ENCODE peak calls at places on chromosomes 16 and 17, in five cellular contexts. One of them, this sample, is unnamed.

GRCh38 chr17:58083491-58084316 is 485 bp downstream of the DYNLL2 start:
- DNase-seq in IMR-90: peak
- DNase-seq in heart left ventricle: peak
- DNase-seq in choroid plexus epithelial cell: peak
- DNase-seq in AG09309: no peak
- DNase-seq in this sample: peak

GRCh38 chr16:17259751-17260270 is 210.9 kb downstream of the XYLT1 start:
- DNase-seq in heart left ventricle: no peak
- DNase-seq in choroid plexus epithelial cell: no peak
- DNase-seq in AG09309: no peak
- DNase-seq in IMR-90: peak
- DNase-seq in this sample: peak

GRCh38 chr17:45841098-45841497 is 3.6 kb upstream of the SPPL2C start:
- DNase-seq in AG09309: no peak
- DNase-seq in heart left ventricle: no peak
- DNase-seq in IMR-90: no peak
- DNase-seq in choroid plexus epithelial cell: no peak
- DNase-seq in this sample: no peak

GRCh38 chr16:17606460-17606859 is 135.7 kb upstream of the XYLT1 start:
- DNase-seq in choroid plexus epithelial cell: no peak
- DNase-seq in AG09309: no peak
- DNase-seq in IMR-90: no peak
- DNase-seq in heart left ventricle: no peak
- DNase-seq in this sample: no peak

GRCh38 chr16:4303973-4304372 is 11.9 kb upstream of the GLIS2 start:
- DNase-seq in choroid plexus epithelial cell: no peak
- DNase-seq in heart left ventricle: no peak
- DNase-seq in IMR-90: no peak
- DNase-seq in AG09309: no peak
- DNase-seq in this sample: no peak

GRCh38 chr17:34979650-34980352 is 511 bp upstream of the LIG3 start:
- DNase-seq in AG09309: no peak
- DNase-seq in IMR-90: peak
- DNase-seq in choroid plexus epithelial cell: peak
- DNase-seq in heart left ventricle: no peak
- DNase-seq in this sample: peak

GRCh38 chr16:89478576-89479221 is 11.7 kb downstream of the ANKRD11 start:
- DNase-seq in heart left ventricle: no peak
- DNase-seq in AG09309: no peak
- DNase-seq in choroid plexus epithelial cell: no peak
- DNase-seq in IMR-90: peak
- DNase-seq in this sample: peak

GRCh38 chr16:65524997-65525396 is 403.1 kb upstream of the CDH11 start:
- DNase-seq in choroid plexus epithelial cell: peak
- DNase-seq in heart left ventricle: peak
- DNase-seq in IMR-90: peak
- DNase-seq in AG09309: no peak
- DNase-seq in this sample: peak

GRCh38 chr16:16148755-16149154 is 74.5 kb downstream of the ABCC6 start:
- DNase-seq in choroid plexus epithelial cell: no peak
- DNase-seq in AG09309: no peak
- DNase-seq in IMR-90: no peak
- DNase-seq in heart left ventricle: no peak
- DNase-seq in this sample: no peak

GRCh38 chr17:19867654-19868395 is at the start of gene ULK2:
- DNase-seq in AG09309: peak
- DNase-seq in heart left ventricle: peak
- DNase-seq in IMR-90: peak
- DNase-seq in choroid plexus epithelial cell: peak
- DNase-seq in this sample: peak

GRCh38 chr16:14264560-14264959 is 193.4 kb downstream of the MRTFB start:
- DNase-seq in AG09309: no peak
- DNase-seq in heart left ventricle: no peak
- DNase-seq in IMR-90: no peak
- DNase-seq in choroid plexus epithelial cell: no peak
- DNase-seq in this sample: no peak

GRCh38 chr16:759110-759910 is 1.2 kb upstream of the MSLN start:
- DNase-seq in AG09309: no peak
- DNase-seq in heart left ventricle: no peak
- DNase-seq in IMR-90: no peak
- DNase-seq in choroid plexus epithelial cell: no peak
- DNase-seq in this sample: no peak

GRCh38 chr17:58166682-58167081 is at the start of gene OR4D2:
- DNase-seq in IMR-90: no peak
- DNase-seq in choroid plexus epithelial cell: no peak
- DNase-seq in AG09309: no peak
- DNase-seq in heart left ventricle: no peak
- DNase-seq in this sample: no peak

GRCh38 chr17:67280279-67280678 is 35.3 kb upstream of the HELZ start:
- DNase-seq in AG09309: no peak
- DNase-seq in choroid plexus epithelial cell: peak
- DNase-seq in IMR-90: peak
- DNase-seq in heart left ventricle: peak
- DNase-seq in this sample: peak

GRCh38 chr17:67365762-67366192 is 600 bp downstream of the PSMD12 start:
- DNase-seq in AG09309: no peak
- DNase-seq in choroid plexus epithelial cell: peak
- DNase-seq in heart left ventricle: no peak
- DNase-seq in IMR-90: peak
- DNase-seq in this sample: peak

GRCh38 chr17:49987681-49988441 is 7.2 kb downstream of the DLX3 start:
- DNase-seq in IMR-90: no peak
- DNase-seq in choroid plexus epithelial cell: no peak
- DNase-seq in heart left ventricle: no peak
- DNase-seq in AG09309: peak
- DNase-seq in this sample: no peak

GRCh38 chr17:66702106-66702936 is 132.6 kb upstream of the CACNG5 start:
- DNase-seq in AG09309: no peak
- DNase-seq in IMR-90: peak
- DNase-seq in choroid plexus epithelial cell: peak
- DNase-seq in heart left ventricle: no peak
- DNase-seq in this sample: no peak

GRCh38 chr17:7038025-7038862 is 2.4 kb downstream of the SLC16A13 start:
- DNase-seq in AG09309: no peak
- DNase-seq in IMR-90: no peak
- DNase-seq in choroid plexus epithelial cell: no peak
- DNase-seq in heart left ventricle: no peak
- DNase-seq in this sample: no peak

GRCh38 chr17:79630120-79630519 is 19.3 kb upstream of the RBFOX3 start:
- DNase-seq in heart left ventricle: no peak
- DNase-seq in IMR-90: no peak
- DNase-seq in choroid plexus epithelial cell: no peak
- DNase-seq in AG09309: no peak
- DNase-seq in this sample: no peak

GRCh38 chr17:10172241-10172741 is 26.1 kb downstream of the GAS7 start:
- DNase-seq in IMR-90: peak
- DNase-seq in choroid plexus epithelial cell: peak
- DNase-seq in heart left ventricle: no peak
- DNase-seq in AG09309: no peak
- DNase-seq in this sample: peak

GRCh38 chr17:50768348-50768761 is 1.0 kb upstream of the ANKRD40CL start:
- DNase-seq in IMR-90: no peak
- DNase-seq in heart left ventricle: no peak
- DNase-seq in AG09309: no peak
- DNase-seq in choroid plexus epithelial cell: no peak
- DNase-seq in this sample: no peak

GRCh38 chr17:48756816-48757215 is 28.3 kb upstream of the HOXB13 start:
- DNase-seq in AG09309: no peak
- DNase-seq in IMR-90: no peak
- DNase-seq in choroid plexus epithelial cell: no peak
- DNase-seq in heart left ventricle: no peak
- DNase-seq in this sample: no peak

GRCh38 chr16:64305663-64306062 is 816.2 kb downstream of the CDH11 start:
- DNase-seq in choroid plexus epithelial cell: no peak
- DNase-seq in IMR-90: no peak
- DNase-seq in AG09309: no peak
- DNase-seq in heart left ventricle: no peak
- DNase-seq in this sample: no peak

GRCh38 chr17:36888236-36888957 is 48.9 kb upstream of the LHX1 start:
- DNase-seq in AG09309: no peak
- DNase-seq in IMR-90: no peak
- DNase-seq in choroid plexus epithelial cell: no peak
- DNase-seq in heart left ventricle: no peak
- DNase-seq in this sample: no peak

GRCh38 chr17:19958023-19958422 is 19.6 kb downstream of the AKAP10 start:
- DNase-seq in heart left ventricle: no peak
- DNase-seq in AG09309: peak
- DNase-seq in choroid plexus epithelial cell: peak
- DNase-seq in IMR-90: peak
- DNase-seq in this sample: peak

GRCh38 chr16:75228143-75228976 is 9.6 kb downstream of the CTRB1 start:
- DNase-seq in IMR-90: no peak
- DNase-seq in AG09309: no peak
- DNase-seq in heart left ventricle: no peak
- DNase-seq in choroid plexus epithelial cell: no peak
- DNase-seq in this sample: no peak

GRCh38 chr17:80491478-80492342 is 15.3 kb upstream of the NPTX1 start:
- DNase-seq in IMR-90: no peak
- DNase-seq in choroid plexus epithelial cell: no peak
- DNase-seq in AG09309: no peak
- DNase-seq in heart left ventricle: no peak
- DNase-seq in this sample: no peak

GRCh38 chr16:67857547-67858233 is 10.2 kb upstream of the CENPT start:
- DNase-seq in heart left ventricle: peak
- DNase-seq in IMR-90: peak
- DNase-seq in choroid plexus epithelial cell: peak
- DNase-seq in AG09309: peak
- DNase-seq in this sample: peak

GRCh38 chr17:7711356-7711755 is 6.2 kb upstream of the DNAH2 start:
- DNase-seq in AG09309: no peak
- DNase-seq in choroid plexus epithelial cell: no peak
- DNase-seq in IMR-90: no peak
- DNase-seq in heart left ventricle: no peak
- DNase-seq in this sample: no peak

GRCh38 chr16:66262253-66263167 is 104.0 kb upstream of the CDH5 start:
- DNase-seq in IMR-90: peak
- DNase-seq in choroid plexus epithelial cell: peak
- DNase-seq in heart left ventricle: no peak
- DNase-seq in AG09309: no peak
- DNase-seq in this sample: peak

GRCh38 chr17:47719411-47720152 is 13.5 kb upstream of the TBX21 start:
- DNase-seq in choroid plexus epithelial cell: peak
- DNase-seq in AG09309: peak
- DNase-seq in heart left ventricle: no peak
- DNase-seq in IMR-90: peak
- DNase-seq in this sample: peak

GRCh38 chr17:47721725-47722124 is 11.3 kb upstream of the TBX21 start:
- DNase-seq in heart left ventricle: no peak
- DNase-seq in IMR-90: no peak
- DNase-seq in choroid plexus epithelial cell: no peak
- DNase-seq in AG09309: no peak
- DNase-seq in this sample: no peak

GRCh38 chr17:47720196-47720595 is 12.8 kb upstream of the TBX21 start:
- DNase-seq in IMR-90: no peak
- DNase-seq in heart left ventricle: no peak
- DNase-seq in AG09309: no peak
- DNase-seq in choroid plexus epithelial cell: no peak
- DNase-seq in this sample: no peak

GRCh38 chr17:47718634-47719405 is 14.2 kb upstream of the TBX21 start:
- DNase-seq in heart left ventricle: no peak
- DNase-seq in AG09309: no peak
- DNase-seq in IMR-90: no peak
- DNase-seq in choroid plexus epithelial cell: no peak
- DNase-seq in this sample: no peak

GRCh38 chr17:47720754-47721533 is 12.1 kb upstream of the TBX21 start:
- DNase-seq in heart left ventricle: peak
- DNase-seq in IMR-90: no peak
- DNase-seq in AG09309: no peak
- DNase-seq in choroid plexus epithelial cell: no peak
- DNase-seq in this sample: no peak
- TF ChIP-seq CTCF in heart left ventricle: no peak
- TF ChIP-seq CTCF in IMR-90: no peak
- TF ChIP-seq CTCF in AG09309: no peak
- TF ChIP-seq CTCF in choroid plexus epithelial cell: no peak
- TF ChIP-seq CTCF in this sample: no peak

DNA sequence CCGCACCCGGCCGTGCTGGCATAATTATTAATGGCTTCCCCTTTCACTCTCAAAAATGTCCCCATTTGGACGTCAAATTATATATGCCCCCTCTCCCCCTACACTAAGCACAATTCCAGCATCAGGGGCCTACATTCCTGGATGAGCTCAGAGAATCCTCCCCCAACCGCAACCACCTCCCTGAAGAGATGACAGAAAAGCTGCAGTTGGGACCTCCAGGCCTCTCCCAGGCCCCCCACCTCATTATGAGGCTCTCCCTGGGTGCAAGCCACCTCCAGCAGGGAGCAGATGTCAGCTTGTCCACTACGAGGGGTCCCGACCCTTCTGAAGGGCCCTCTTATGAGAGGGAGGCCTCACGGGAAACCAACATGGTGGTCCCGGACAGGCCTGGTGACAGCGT is 18.5 kb upstream of the NCBP3 start:
- DNase-seq in IMR-90: no peak
- DNase-seq in heart left ventricle: no peak
- DNase-seq in AG09309: no peak
- DNase-seq in choroid plexus epithelial cell: no peak
- DNase-seq in this sample: no peak
- H3K4me3 ChIP-seq in IMR-90: no peak
- H3K4me3 ChIP-seq in heart left ventricle: no peak
- H3K4me3 ChIP-seq in AG09309: no peak
- H3K4me3 ChIP-seq in choroid plexus epithelial cell: no peak
- H3K4me3 ChIP-seq in this sample: no peak

DNA sequence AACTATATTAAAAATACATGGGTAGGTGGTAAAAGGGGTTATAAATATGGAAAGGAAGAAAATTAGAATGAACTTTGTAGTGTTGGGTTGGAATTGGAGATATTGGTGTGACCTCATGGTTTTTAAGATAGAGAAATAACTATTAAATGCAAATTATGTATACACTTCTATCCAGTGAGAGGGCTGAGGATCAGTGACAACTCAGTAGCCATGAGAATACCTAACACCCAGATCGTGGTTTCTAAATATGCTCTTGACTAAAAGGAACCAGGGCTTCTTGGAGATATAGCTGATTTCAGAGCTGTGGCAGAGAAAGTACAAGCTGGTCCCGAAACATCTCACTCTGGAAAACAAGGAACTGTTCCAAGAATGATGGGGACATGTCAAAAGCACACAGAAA is 44.4 kb downstream of the SLC6A4 start:
- DNase-seq in AG09309: no peak
- DNase-seq in choroid plexus epithelial cell: no peak
- DNase-seq in heart left ventricle: no peak
- DNase-seq in IMR-90: no peak
- DNase-seq in this sample: no peak
- TF ChIP-seq CTCF in AG09309: no peak
- TF ChIP-seq CTCF in choroid plexus epithelial cell: no peak
- TF ChIP-seq CTCF in heart left ventricle: no peak
- TF ChIP-seq CTCF in IMR-90: no peak
- TF ChIP-seq CTCF in this sample: no peak

DNA sequence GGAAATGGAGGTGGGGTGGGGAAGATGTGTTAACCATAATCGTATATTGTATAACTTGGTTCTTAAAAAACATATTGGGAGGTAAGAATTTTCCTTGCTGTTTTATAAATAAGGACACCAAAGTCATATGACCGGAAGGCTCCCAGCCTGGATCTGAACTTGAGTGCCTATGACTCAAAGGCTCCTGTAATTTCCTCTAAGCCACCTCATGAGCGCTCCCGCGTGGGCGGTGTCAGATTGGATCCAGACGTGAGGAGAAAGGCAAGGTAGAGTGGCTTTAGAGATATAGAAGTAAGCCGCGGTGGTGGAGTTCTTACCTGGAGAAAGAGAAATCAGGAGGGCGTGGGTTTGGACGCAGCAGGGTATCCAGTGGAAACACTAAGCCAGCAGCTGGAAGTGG is 196.2 kb upstream of the NLRP1 start:
- DNase-seq in choroid plexus epithelial cell: peak
- DNase-seq in AG09309: no peak
- DNase-seq in heart left ventricle: no peak
- DNase-seq in IMR-90: peak
- DNase-seq in this sample: no peak
- H3K4me3 ChIP-seq in choroid plexus epithelial cell: no peak
- H3K4me3 ChIP-seq in AG09309: no peak
- H3K4me3 ChIP-seq in heart left ventricle: no peak
- H3K4me3 ChIP-seq in IMR-90: no peak
- H3K4me3 ChIP-seq in this sample: no peak

This sample was measured in fibroblast of villous mesenchyme.